ENCODE peak calls at places on chromosome 6, in eight cellular contexts. One of them, this sample, is unnamed.
A peak's percentile ranks its signal among the peaks of the same experiment; 100 is the strongest.

GRCh38 chr6:52482903-52483670 is 62.9 kb downstream of the EFHC1 start:
- DNase-seq in PC-3: peak; percentile 17
- DNase-seq in SK-N-SH: no peak
- DNase-seq in MM.1S: no peak
- DNase-seq in GM23338: no peak
- DNase-seq in neural progenitor cell: no peak
- DNase-seq in HCT116: no peak
- DNase-seq in GM23248: no peak
- DNase-seq in this sample: no peak

GRCh38 chr6:142900467-142900961 is 44.5 kb downstream of the HIVEP2 start:
- DNase-seq in PC-3: no peak
- DNase-seq in GM23338: no peak
- DNase-seq in MM.1S: no peak
- DNase-seq in HCT116: no peak
- DNase-seq in SK-N-SH: no peak
- DNase-seq in GM23248: no peak
- DNase-seq in neural progenitor cell: no peak
- DNase-seq in this sample: no peak

GRCh38 chr6:38114976-38115632 is 295.6 kb downstream of the ZFAND3 start:
- DNase-seq in PC-3: no peak
- DNase-seq in SK-N-SH: no peak
- DNase-seq in GM23338: no peak
- DNase-seq in HCT116: no peak
- DNase-seq in GM23248: no peak
- DNase-seq in neural progenitor cell: no peak
- DNase-seq in MM.1S: no peak
- DNase-seq in this sample: no peak

GRCh38 chr6:34680802-34681515 is 15.6 kb downstream of the ILRUN start:
- DNase-seq in PC-3: peak; percentile 61
- DNase-seq in HCT116: peak; percentile 27
- DNase-seq in SK-N-SH: no peak
- DNase-seq in MM.1S: no peak
- DNase-seq in neural progenitor cell: no peak
- DNase-seq in GM23338: no peak
- DNase-seq in GM23248: peak; percentile 47
- DNase-seq in this sample: no peak

GRCh38 chr6:146962332-146962731 is 241.9 kb upstream of the STXBP5 start:
- DNase-seq in GM23248: no peak
- DNase-seq in SK-N-SH: no peak
- DNase-seq in GM23338: no peak
- DNase-seq in PC-3: no peak
- DNase-seq in MM.1S: no peak
- DNase-seq in neural progenitor cell: no peak
- DNase-seq in HCT116: no peak
- DNase-seq in this sample: no peak

GRCh38 chr6:26538572-26538902 is 371 bp downstream of the HMGN4 start:
- DNase-seq in GM23338: peak; percentile 68
- DNase-seq in SK-N-SH: no peak
- DNase-seq in MM.1S: peak; percentile 18
- DNase-seq in neural progenitor cell: peak; percentile 76
- DNase-seq in PC-3: peak; percentile 19
- DNase-seq in GM23248: no peak
- DNase-seq in HCT116: no peak
- DNase-seq in this sample: no peak

GRCh38 chr6:88517737-88518136 is 351.6 kb upstream of the CNR1 start:
- DNase-seq in GM23248: peak; percentile 6
- DNase-seq in PC-3: no peak
- DNase-seq in neural progenitor cell: no peak
- DNase-seq in GM23338: no peak
- DNase-seq in HCT116: no peak
- DNase-seq in SK-N-SH: no peak
- DNase-seq in MM.1S: no peak
- DNase-seq in this sample: no peak

GRCh38 chr6:83976871-83977270 is 56.7 kb upstream of the MRAP2 start:
- DNase-seq in MM.1S: no peak
- DNase-seq in HCT116: no peak
- DNase-seq in SK-N-SH: no peak
- DNase-seq in neural progenitor cell: no peak
- DNase-seq in GM23338: no peak
- DNase-seq in PC-3: peak; percentile 59
- DNase-seq in GM23248: no peak
- DNase-seq in this sample: peak; percentile 8

GRCh38 chr6:157831424-157832249 is 8.6 kb downstream of the SNX9 start:
- DNase-seq in SK-N-SH: no peak
- DNase-seq in GM23338: peak; percentile 88
- DNase-seq in neural progenitor cell: peak; percentile 68
- DNase-seq in GM23248: no peak
- DNase-seq in HCT116: no peak
- DNase-seq in PC-3: no peak
- DNase-seq in MM.1S: no peak
- DNase-seq in this sample: no peak

DNA sequence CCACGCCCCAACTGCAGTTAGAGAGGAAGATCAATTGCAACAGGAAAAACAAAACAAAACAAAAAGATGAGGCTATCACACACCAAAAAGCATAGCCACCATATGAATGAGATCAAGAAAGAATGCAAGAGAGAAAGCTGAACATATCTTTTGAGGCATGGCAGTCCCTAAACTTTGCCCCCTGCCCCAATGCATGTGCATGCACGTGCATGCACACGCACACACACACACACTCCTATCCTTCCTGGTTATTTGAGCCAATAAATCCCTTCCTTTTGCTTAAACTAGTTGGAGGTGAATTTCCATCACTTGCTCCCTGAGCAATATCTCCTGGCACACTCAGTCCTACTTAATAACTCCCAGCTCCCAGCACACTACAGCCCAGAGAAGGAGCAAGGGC is 48.6 kb upstream of the FOXP4 start:
- DNase-seq in neural progenitor cell: no peak
- DNase-seq in GM23248: no peak
- DNase-seq in HCT116: no peak
- DNase-seq in MM.1S: no peak
- DNase-seq in PC-3: no peak
- DNase-seq in GM23338: no peak
- DNase-seq in SK-N-SH: no peak
- DNase-seq in this sample: no peak
- H3K27me3 ChIP-seq in neural progenitor cell: peaks cover 92% of the 10 kb centered on the region
- H3K27me3 ChIP-seq in GM23248: peaks cover 25% of the 10 kb centered on the region
- H3K27me3 ChIP-seq in HCT116: no peaks in the 10 kb centered on the region
- H3K27me3 ChIP-seq in MM.1S: peaks cover 55% of the 10 kb centered on the region
- H3K27me3 ChIP-seq in PC-3: peaks cover 15% of the 10 kb centered on the region
- H3K27me3 ChIP-seq in GM23338: peaks cover 92% of the 10 kb centered on the region
- H3K27me3 ChIP-seq in SK-N-SH: no peaks in the 10 kb centered on the region
- H3K27me3 ChIP-seq in this sample: no peaks in the 10 kb centered on the region

GRCh38 chr6:394641-395289 is 3.2 kb downstream of the IRF4 start:
- DNase-seq in MM.1S: no peak
- DNase-seq in SK-N-SH: no peak
- DNase-seq in GM23338: no peak
- DNase-seq in PC-3: no peak
- DNase-seq in neural progenitor cell: no peak
- DNase-seq in GM23248: no peak
- DNase-seq in HCT116: no peak
- DNase-seq in this sample: no peak

GRCh38 chr6:390914-391558 is 516 bp upstream of the IRF4 start:
- DNase-seq in MM.1S: peak; percentile 72
- DNase-seq in HCT116: no peak
- DNase-seq in SK-N-SH: no peak
- DNase-seq in neural progenitor cell: peak; percentile 68
- DNase-seq in PC-3: no peak
- DNase-seq in GM23248: peak; percentile 42
- DNase-seq in GM23338: peak; percentile 77
- DNase-seq in this sample: no peak

GRCh38 chr6:391559-392440 is at the start of gene IRF4:
- DNase-seq in GM23248: peak; percentile 28
- DNase-seq in neural progenitor cell: peak; percentile 73
- DNase-seq in GM23338: peak; percentile 72
- DNase-seq in MM.1S: peak; percentile 88
- DNase-seq in PC-3: no peak
- DNase-seq in SK-N-SH: no peak
- DNase-seq in HCT116: no peak
- DNase-seq in this sample: no peak

GRCh38 chr6:393391-394221 is 2.1 kb downstream of the IRF4 start:
- DNase-seq in GM23248: no peak
- DNase-seq in PC-3: no peak
- DNase-seq in MM.1S: peak; percentile 63
- DNase-seq in SK-N-SH: no peak
- DNase-seq in HCT116: no peak
- DNase-seq in neural progenitor cell: peak; percentile 61
- DNase-seq in GM23338: peak; percentile 58
- DNase-seq in this sample: no peak

DNA sequence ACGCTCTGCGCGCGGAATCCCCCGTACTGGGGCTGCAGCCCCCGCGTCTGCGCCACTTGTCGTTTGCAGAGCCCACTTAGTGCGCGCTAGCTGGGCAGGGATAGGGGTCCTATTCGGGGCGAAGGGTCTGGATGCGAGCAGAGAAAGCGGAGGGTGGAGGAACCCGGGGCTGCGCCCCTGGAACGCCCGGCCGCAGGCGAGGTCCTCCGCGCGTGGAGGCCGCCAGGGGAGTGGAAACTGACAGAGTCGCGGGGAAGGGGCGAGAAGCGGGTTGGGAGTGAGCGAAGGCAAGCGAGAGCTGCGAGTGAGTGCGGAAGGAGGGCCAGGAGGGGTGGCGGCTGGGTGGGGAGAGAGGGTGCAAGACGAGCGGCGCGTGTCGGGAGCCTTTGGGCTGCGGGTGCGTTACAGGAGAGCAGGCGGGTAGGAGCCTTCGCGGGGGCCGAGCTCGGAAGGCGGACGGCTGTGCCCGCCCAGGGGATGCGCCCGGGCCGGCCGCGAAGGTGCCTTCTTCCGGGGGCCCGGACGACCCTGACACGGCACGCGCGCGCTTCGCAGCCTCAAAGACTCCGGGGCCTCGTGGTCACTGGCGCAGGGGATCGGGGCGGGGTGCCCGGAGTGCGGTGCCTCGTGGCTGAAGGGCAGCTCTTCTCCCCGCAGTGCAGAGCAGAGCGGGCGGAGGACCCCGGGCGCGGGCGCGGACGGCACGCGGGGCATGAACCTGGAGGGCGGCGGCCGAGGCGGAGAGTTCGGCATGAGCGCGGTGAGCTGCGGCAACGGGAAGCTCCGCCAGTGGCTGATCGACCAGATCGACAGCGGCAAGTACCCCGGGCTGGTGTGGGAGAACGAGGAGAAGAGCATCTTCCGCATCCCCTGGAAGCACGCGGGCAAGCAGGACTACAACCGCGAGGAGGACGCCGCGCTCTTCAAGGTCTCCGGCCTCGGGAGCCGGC is 1.2 kb downstream of the IRF4 start:
- DNase-seq in GM23248: peak; percentile 24
- DNase-seq in HCT116: no peak
- DNase-seq in neural progenitor cell: peak; percentile 67
- DNase-seq in SK-N-SH: no peak
- DNase-seq in MM.1S: no peak
- DNase-seq in GM23338: peak; percentile 48
- DNase-seq in PC-3: no peak
- DNase-seq in this sample: no peak
- TF ChIP-seq EZH2phosphoT487 in GM23248: no peak
- TF ChIP-seq EZH2phosphoT487 in HCT116: no peak
- TF ChIP-seq EZH2phosphoT487 in neural progenitor cell: peak; percentile 99
- TF ChIP-seq EZH2phosphoT487 in SK-N-SH: no peak
- TF ChIP-seq EZH2phosphoT487 in MM.1S: no peak
- TF ChIP-seq EZH2phosphoT487 in GM23338: peak; percentile 71
- TF ChIP-seq EZH2phosphoT487 in PC-3: no peak
- TF ChIP-seq EZH2phosphoT487 in this sample: peak; percentile 49

GRCh38 chr6:44531447-44532015 is 144.0 kb downstream of the CDC5L start:
- DNase-seq in GM23248: no peak
- DNase-seq in SK-N-SH: no peak
- DNase-seq in GM23338: no peak
- DNase-seq in PC-3: no peak
- DNase-seq in neural progenitor cell: peak; percentile 37
- DNase-seq in HCT116: no peak
- DNase-seq in MM.1S: no peak
- DNase-seq in this sample: no peak

GRCh38 chr6:44528716-44529115 is 141.2 kb downstream of the CDC5L start:
- DNase-seq in GM23248: no peak
- DNase-seq in PC-3: no peak
- DNase-seq in MM.1S: no peak
- DNase-seq in HCT116: no peak
- DNase-seq in SK-N-SH: no peak
- DNase-seq in GM23338: no peak
- DNase-seq in neural progenitor cell: no peak
- DNase-seq in this sample: no peak

GRCh38 chr6:44530910-44531234 is 143.4 kb downstream of the CDC5L start:
- DNase-seq in MM.1S: no peak
- DNase-seq in SK-N-SH: no peak
- DNase-seq in GM23248: no peak
- DNase-seq in GM23338: no peak
- DNase-seq in HCT116: no peak
- DNase-seq in PC-3: no peak
- DNase-seq in neural progenitor cell: no peak
- DNase-seq in this sample: no peak

GRCh38 chr6:44529506-44529905 is 142.0 kb downstream of the CDC5L start:
- DNase-seq in PC-3: no peak
- DNase-seq in neural progenitor cell: no peak
- DNase-seq in GM23338: no peak
- DNase-seq in GM23248: no peak
- DNase-seq in SK-N-SH: no peak
- DNase-seq in MM.1S: no peak
- DNase-seq in HCT116: no peak
- DNase-seq in this sample: no peak

GRCh38 chr6:44530209-44530909 is 142.9 kb downstream of the CDC5L start:
- DNase-seq in GM23338: no peak
- DNase-seq in PC-3: no peak
- DNase-seq in MM.1S: no peak
- DNase-seq in SK-N-SH: no peak
- DNase-seq in neural progenitor cell: no peak
- DNase-seq in GM23248: no peak
- DNase-seq in HCT116: no peak
- DNase-seq in this sample: no peak
- H3K27me3 ChIP-seq in GM23338: no peaks in the 10 kb centered on the region
- H3K27me3 ChIP-seq in PC-3: no peaks in the 10 kb centered on the region
- H3K27me3 ChIP-seq in MM.1S: no peaks in the 10 kb centered on the region
- H3K27me3 ChIP-seq in SK-N-SH: no peaks in the 10 kb centered on the region
- H3K27me3 ChIP-seq in neural progenitor cell: no peaks in the 10 kb centered on the region
- H3K27me3 ChIP-seq in GM23248: no peaks in the 10 kb centered on the region
- H3K27me3 ChIP-seq in HCT116: no peaks in the 10 kb centered on the region
- H3K27me3 ChIP-seq in this sample: no peaks in the 10 kb centered on the region

DNA sequence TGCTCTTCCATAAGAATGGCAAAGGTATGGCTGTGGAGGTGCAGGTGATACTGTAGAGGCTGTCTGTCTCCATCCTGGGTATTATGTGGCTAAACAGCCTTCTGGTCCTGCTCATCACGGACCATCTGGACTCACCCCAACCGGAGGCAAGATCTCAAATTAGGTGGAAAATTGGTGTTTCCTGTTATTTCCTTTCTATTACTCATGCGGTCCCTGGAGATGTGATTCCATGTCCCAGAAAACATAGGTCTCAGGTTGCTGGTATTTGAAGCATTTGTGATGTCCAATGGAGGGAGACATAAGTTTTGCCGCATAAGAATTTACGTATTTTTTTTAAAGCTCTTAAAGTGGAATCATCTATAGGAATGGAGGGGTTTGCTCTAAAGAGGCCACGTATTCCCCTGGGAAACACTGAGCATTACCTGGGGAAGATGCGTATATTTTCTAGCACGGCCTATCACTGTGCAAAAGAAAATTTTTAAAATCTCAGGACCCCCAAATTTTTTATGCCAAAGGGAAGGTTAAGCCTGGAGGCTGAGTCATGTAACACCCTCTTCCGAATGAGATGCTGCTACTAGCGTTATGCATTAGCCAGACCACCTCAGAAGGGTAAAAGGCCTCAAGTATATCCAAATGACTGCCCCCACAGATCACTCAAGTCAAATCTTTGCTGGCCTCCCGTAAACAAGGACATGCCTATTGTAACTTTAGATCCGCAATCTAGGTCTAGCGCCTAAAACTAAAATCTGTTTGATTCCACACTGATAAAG is 22.4 kb upstream of the PBOV1 start:
- DNase-seq in HCT116: no peak
- DNase-seq in PC-3: no peak
- DNase-seq in GM23248: no peak
- DNase-seq in SK-N-SH: no peak
- DNase-seq in MM.1S: no peak
- DNase-seq in neural progenitor cell: no peak
- DNase-seq in GM23338: no peak
- DNase-seq in this sample: no peak
- TF ChIP-seq EZH2phosphoT487 in HCT116: no peak
- TF ChIP-seq EZH2phosphoT487 in PC-3: no peak
- TF ChIP-seq EZH2phosphoT487 in GM23248: no peak
- TF ChIP-seq EZH2phosphoT487 in SK-N-SH: no peak
- TF ChIP-seq EZH2phosphoT487 in MM.1S: no peak
- TF ChIP-seq EZH2phosphoT487 in neural progenitor cell: no peak
- TF ChIP-seq EZH2phosphoT487 in GM23338: no peak
- TF ChIP-seq EZH2phosphoT487 in this sample: no peak

This sample was measured in hepatocyte.